ENCODE peak calls at places on chromosomes 6 and 20, in six cellular contexts. F is spleen, I is breast epithelium, G is HCT116, K is fibroblast of lung, Z is PC-9. L is an unnamed sample.

GRCh38 chr20:4814696-4815252 is 93.1 kb downstream of the PRND start:
- DNase-seq in I (no peak), F (peak; percentile 93), K (no peak), Z (no peak), G (no peak), L (peak; percentile 65)

GRCh38 chr6:124190256-124190655 is 386.6 kb downstream of the NKAIN2 start:
- DNase-seq in I (no peak), K (no peak), Z (peak; percentile 43), G (no peak), F (no peak), L (no peak)

GRCh38 chr6:64520050-64520449 is 884.4 kb downstream of the PHF3 start:
- DNase-seq in G (no peak), Z (peak; percentile 60), K (peak; percentile 96), F (no peak), I (no peak), L (no peak)

GRCh38 chr6:107641500-107641931 is 151.6 kb downstream of the SOBP start:
- DNase-seq in K (no peak), F (no peak), G (no peak), I (no peak), Z (no peak), L (peak; percentile 89)

GRCh38 chr6:15131234-15132195 is 114.4 kb upstream of the JARID2 start:
- DNase-seq in K (no peak), G (no peak), Z (no peak), F (no peak), I (no peak), L (no peak)

GRCh38 chr6:22470454-22471368 is 98.7 kb upstream of the HDGFL1 start:
- DNase-seq in F (no peak), Z (peak; percentile 36), I (peak; percentile 57), K (peak; percentile 72), G (no peak), L (peak; percentile 38)

GRCh38 chr6:42729731-42730130 is 7.3 kb upstream of the PRPH2 start:
- DNase-seq in F (no peak), K (peak; percentile 16), Z (no peak), I (no peak), G (no peak), L (no peak)

GRCh38 chr20:21183722-21184121 is 57.8 kb downstream of the KIZ start:
- DNase-seq in Z (no peak), K (no peak), G (no peak), I (no peak), F (no peak), L (no peak)

GRCh38 chr6:17493286-17493685 is 99.9 kb downstream of the CAP2 start:
- DNase-seq in Z (no peak), I (no peak), G (no peak), K (peak; percentile 72), F (no peak), L (no peak)

GRCh38 chr20:52031574-52032303 is 159.8 kb downstream of the ZFP64 start:
- DNase-seq in K (peak; percentile 62), I (no peak), F (no peak), G (no peak), Z (no peak), L (no peak)

GRCh38 chr6:151689499-151690201 is 117.8 kb upstream of the ESR1 start:
- DNase-seq in K (no peak), F (no peak), G (no peak), Z (no peak), I (no peak), L (no peak)

GRCh38 chr20:23241416-23241815 is 109.2 kb upstream of the NXT1 start:
- DNase-seq in K (no peak), F (no peak), G (no peak), I (no peak), Z (no peak), L (no peak)

GRCh38 chr20:38337561-38338140 is 8.6 kb upstream of the LBP start:
- DNase-seq in I (no peak), G (peak; percentile 74), F (no peak), Z (peak; percentile 61), K (no peak), L (no peak)

GRCh38 chr6:169926617-169927417 is 175.4 kb downstream of the ERMARD start:
- DNase-seq in F (no peak), I (no peak), G (no peak), K (no peak), Z (no peak), L (no peak)

GRCh38 chr6:142698751-142699150 is 246.2 kb downstream of the HIVEP2 start:
- DNase-seq in Z (no peak), K (no peak), I (no peak), F (no peak), G (peak; percentile 10), L (no peak)

GRCh38 chr6:82259389-82259788 is 11.8 kb upstream of the IBTK start:
- DNase-seq in F (no peak), I (no peak), G (no peak), Z (no peak), K (no peak), L (no peak)

GRCh38 chr6:82264824-82265223 is 17.3 kb upstream of the IBTK start:
- DNase-seq in K (no peak), F (no peak), Z (no peak), I (no peak), G (no peak), L (no peak)

GRCh38 chr6:82264321-82264720 is 16.8 kb upstream of the IBTK start:
- DNase-seq in G (no peak), F (no peak), Z (no peak), I (no peak), K (no peak), L (no peak)

GRCh38 chr6:82263916-82264315 is 16.4 kb upstream of the IBTK start:
- DNase-seq in Z (no peak), K (no peak), G (no peak), I (no peak), F (no peak), L (no peak)

DNA sequence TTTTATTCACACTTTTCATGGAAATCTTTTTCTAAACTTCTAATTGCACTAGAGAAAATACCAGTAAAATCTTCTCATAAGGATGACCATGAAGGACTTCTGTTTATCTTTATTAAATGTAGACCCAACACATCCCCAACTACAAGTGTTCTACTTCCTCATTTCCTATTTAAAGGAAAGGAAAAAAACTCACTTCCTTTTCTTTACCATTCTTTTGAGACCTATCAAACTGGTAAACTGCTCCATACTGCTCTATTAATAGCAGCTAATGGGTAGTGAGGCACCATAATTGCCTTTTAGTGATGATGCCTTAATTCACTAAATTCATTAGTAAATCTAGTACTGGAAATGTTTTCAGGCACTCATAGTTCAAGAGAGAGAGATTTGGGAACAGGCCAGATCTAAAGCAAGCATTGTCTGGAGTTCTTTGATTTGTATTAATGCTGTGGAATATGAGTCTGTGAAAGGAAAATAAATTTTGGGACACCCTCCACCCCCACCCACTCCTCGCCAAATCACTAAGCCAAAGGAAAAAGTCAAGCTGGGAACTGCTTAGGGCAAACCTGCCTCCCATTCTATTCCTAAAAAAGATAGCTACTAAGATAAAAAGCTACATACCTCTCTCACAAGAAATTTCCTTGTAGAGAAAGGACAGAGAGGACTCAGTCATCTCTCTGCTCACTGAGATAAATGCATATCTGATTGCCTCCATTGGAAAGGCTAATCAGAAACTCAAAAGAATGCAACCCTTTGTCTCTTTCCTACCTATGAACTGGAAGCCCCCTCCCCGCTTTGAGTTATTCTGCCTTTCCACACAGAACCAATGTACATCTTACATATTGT is 13.6 kb upstream of the IBTK start:
- DNase-seq in K (no peak), Z (no peak), F (no peak), I (no peak), G (no peak), L (no peak)
- H3K27ac ChIP-seq in K (no peak overlapping the region), Z (peak overlapping the region; percentile 41), F (no peak overlapping the region), I (peak overlapping the region; percentile 9), G (peak overlapping the region; percentile 71), L (peak overlapping the region; percentile 55)

GRCh38 chr6:140193269-140193668 is 818.8 kb upstream of the CITED2 start:
- DNase-seq in G (no peak), Z (no peak), I (no peak), K (peak; percentile 19), F (no peak), L (no peak)
- H3K9me3 ChIP-seq in G (peaks cover 5% of the 10 kb centered on the region), Z (peaks cover 4% of the 10 kb centered on the region), I (peaks cover 46% of the 10 kb centered on the region), K (no peaks in the 10 kb centered on the region), F (no peaks in the 10 kb centered on the region), L (peaks cover 18% of the 10 kb centered on the region)

GRCh38 chr6:27994616-27995015 is 37.6 kb downstream of the OR2B6 start:
- DNase-seq in K (peak; percentile 5), I (no peak), F (no peak), G (no peak), Z (no peak), L (no peak)
- H3K27ac ChIP-seq in K (no peak overlapping the region), I (no peak overlapping the region), F (no peak overlapping the region), G (no peak overlapping the region), Z (no peak overlapping the region), L (no peak overlapping the region)

GRCh38 chr20:46505501-46505900 is 7.9 kb downstream of the ZNF334 start:
- DNase-seq in K (no peak), F (no peak), Z (no peak), I (no peak), G (no peak), L (no peak)

GRCh38 chr20:46501961-46502360 is 11.4 kb downstream of the ZNF334 start:
- DNase-seq in G (no peak), K (no peak), Z (peak; percentile 20), I (no peak), F (no peak), L (no peak)

GRCh38 chr20:46501337-46501942 is 11.9 kb downstream of the ZNF334 start:
- DNase-seq in Z (peak; percentile 2), F (no peak), G (no peak), I (no peak), K (peak; percentile 18), L (no peak)
- H3K9me3 ChIP-seq in Z (peaks cover 28% of the 10 kb centered on the region), F (peaks cover 17% of the 10 kb centered on the region), G (peaks cover 26% of the 10 kb centered on the region), I (peaks cover 60% of the 10 kb centered on the region), K (no peaks in the 10 kb centered on the region), L (peaks cover 54% of the 10 kb centered on the region)